ENCODE peak calls at places on chromosome 14, in four cellular contexts. L, W, E and Q are unnamed samples.

GRCh38 chr14:57656853-57657252 is 163.2 kb upstream of the CCDC198 start:
- ATAC-seq in E (no peak), L (no peak), W (no peak), Q (no peak)

GRCh38 chr14:93082576-93083001 is 33.1 kb downstream of the ITPK1 start:
- ATAC-seq in W (no peak), E (no peak), L (no peak), Q (no peak)

GRCh38 chr14:35766036-35766699 is 42.9 kb downstream of the RALGAPA1 start:
- ATAC-seq in E (no peak), L (no peak), W (no peak), Q (no peak)

GRCh38 chr14:61381589-61381988 is 60.2 kb downstream of the PRKCH start:
- ATAC-seq in L (no peak), E (no peak), W (no peak), Q (no peak)

GRCh38 chr14:76584271-76584702 is 177.0 kb upstream of the VASH1 start:
- ATAC-seq in L (no peak), E (no peak), W (no peak), Q (no peak)

GRCh38 chr14:101859538-101859902 is 98.0 kb downstream of the PPP2R5C start:
- ATAC-seq in E (no peak), L (no peak), W (no peak), Q (no peak)

GRCh38 chr14:44963775-44964380 is 1.9 kb downstream of the TOGARAM1 start:
- ATAC-seq in E (no peak), W (no peak), L (no peak), Q (no peak)

GRCh38 chr14:61043506-61043905 is 62.5 kb downstream of the SLC38A6 start:
- ATAC-seq in L (no peak), E (no peak), W (no peak), Q (no peak)

GRCh38 chr14:92154283-92154942 is 32.6 kb downstream of the CPSF2 start:
- ATAC-seq in E (no peak), W (no peak), L (peak), Q (no peak)

GRCh38 chr14:91493169-91493568 is 16.9 kb downstream of the PPP4R3A start:
- ATAC-seq in W (no peak), E (no peak), L (no peak), Q (no peak)

GRCh38 chr14:60859525-60859924 is 121.4 kb downstream of the TRMT5 start:
- ATAC-seq in L (no peak), W (no peak), E (no peak), Q (no peak)

GRCh38 chr14:23113346-23114119 is 5.5 kb downstream of the CEBPE start:
- ATAC-seq in E (no peak), L (no peak), W (no peak), Q (no peak)